ENCODE peak calls at places on chromosome 14, in nine cellular contexts. One of them, this sample, is unnamed.
A peak's percentile ranks its signal among the peaks of the same experiment; 100 is the strongest.

GRCh38 chr14:21097616-21098133 is 780 bp downstream of the ZNF219 start:
- DNase-seq in A549: no peak
- DNase-seq in AG10803: no peak
- DNase-seq in nephron progenitor cell: peak; percentile 52
- DNase-seq in right atrium auricular region: no peak
- DNase-seq in psoas muscle: no peak
- DNase-seq in astrocyte of the spinal cord: no peak
- DNase-seq in adrenal gland: peak; percentile 72
- DNase-seq in AG04450: no peak
- DNase-seq in this sample: no peak

GRCh38 chr14:37889087-37889486 is 293.7 kb downstream of the TTC6 start:
- DNase-seq in A549: no peak
- DNase-seq in AG10803: no peak
- DNase-seq in nephron progenitor cell: no peak
- DNase-seq in right atrium auricular region: no peak
- DNase-seq in psoas muscle: no peak
- DNase-seq in astrocyte of the spinal cord: peak; percentile 14
- DNase-seq in adrenal gland: peak; percentile 55
- DNase-seq in AG04450: no peak
- DNase-seq in this sample: no peak

GRCh38 chr14:94701854-94702370 is 68.0 kb downstream of the GSC start:
- DNase-seq in A549: no peak
- DNase-seq in AG10803: no peak
- DNase-seq in nephron progenitor cell: no peak
- DNase-seq in right atrium auricular region: no peak
- DNase-seq in psoas muscle: no peak
- DNase-seq in astrocyte of the spinal cord: no peak
- DNase-seq in adrenal gland: no peak
- DNase-seq in AG04450: no peak
- DNase-seq in this sample: no peak

GRCh38 chr14:77181603-77182437 is at the start of gene TMEM63C:
- DNase-seq in A549: peak; percentile 88
- DNase-seq in AG10803: no peak
- DNase-seq in nephron progenitor cell: peak; percentile 83
- DNase-seq in right atrium auricular region: peak; percentile 16
- DNase-seq in psoas muscle: no peak
- DNase-seq in astrocyte of the spinal cord: no peak
- DNase-seq in adrenal gland: peak; percentile 89
- DNase-seq in AG04450: no peak
- DNase-seq in this sample: peak; percentile 55

GRCh38 chr14:54686219-54686870 is 119.4 kb downstream of the SAMD4A start:
- DNase-seq in A549: peak; percentile 23
- DNase-seq in AG10803: peak; percentile 91
- DNase-seq in nephron progenitor cell: no peak
- DNase-seq in right atrium auricular region: peak; percentile 86
- DNase-seq in psoas muscle: peak; percentile 68
- DNase-seq in astrocyte of the spinal cord: peak; percentile 89
- DNase-seq in adrenal gland: peak; percentile 83
- DNase-seq in AG04450: peak; percentile 47
- DNase-seq in this sample: no peak

GRCh38 chr14:92688434-92689375 is 59.7 kb downstream of the LGMN start:
- DNase-seq in A549: no peak
- DNase-seq in AG10803: no peak
- DNase-seq in nephron progenitor cell: no peak
- DNase-seq in right atrium auricular region: no peak
- DNase-seq in psoas muscle: no peak
- DNase-seq in astrocyte of the spinal cord: no peak
- DNase-seq in adrenal gland: no peak
- DNase-seq in AG04450: no peak
- DNase-seq in this sample: no peak

GRCh38 chr14:73755434-73756014 is 41.3 kb upstream of the PNMA1 start:
- DNase-seq in A549: no peak
- DNase-seq in AG10803: no peak
- DNase-seq in nephron progenitor cell: no peak
- DNase-seq in right atrium auricular region: no peak
- DNase-seq in psoas muscle: no peak
- DNase-seq in astrocyte of the spinal cord: no peak
- DNase-seq in adrenal gland: no peak
- DNase-seq in AG04450: no peak
- DNase-seq in this sample: no peak

GRCh38 chr14:34027990-34028490 is 77.2 kb upstream of the EGLN3 start:
- DNase-seq in A549: no peak
- DNase-seq in AG10803: no peak
- DNase-seq in nephron progenitor cell: no peak
- DNase-seq in right atrium auricular region: no peak
- DNase-seq in psoas muscle: no peak
- DNase-seq in astrocyte of the spinal cord: no peak
- DNase-seq in adrenal gland: no peak
- DNase-seq in AG04450: no peak
- DNase-seq in this sample: no peak

GRCh38 chr14:94622653-94623421 is 10.6 kb downstream of the SERPINA3 start:
- DNase-seq in A549: no peak
- DNase-seq in AG10803: peak; percentile 11
- DNase-seq in nephron progenitor cell: no peak
- DNase-seq in right atrium auricular region: no peak
- DNase-seq in psoas muscle: no peak
- DNase-seq in astrocyte of the spinal cord: peak; percentile 33
- DNase-seq in adrenal gland: no peak
- DNase-seq in AG04450: no peak
- DNase-seq in this sample: no peak

DNA sequence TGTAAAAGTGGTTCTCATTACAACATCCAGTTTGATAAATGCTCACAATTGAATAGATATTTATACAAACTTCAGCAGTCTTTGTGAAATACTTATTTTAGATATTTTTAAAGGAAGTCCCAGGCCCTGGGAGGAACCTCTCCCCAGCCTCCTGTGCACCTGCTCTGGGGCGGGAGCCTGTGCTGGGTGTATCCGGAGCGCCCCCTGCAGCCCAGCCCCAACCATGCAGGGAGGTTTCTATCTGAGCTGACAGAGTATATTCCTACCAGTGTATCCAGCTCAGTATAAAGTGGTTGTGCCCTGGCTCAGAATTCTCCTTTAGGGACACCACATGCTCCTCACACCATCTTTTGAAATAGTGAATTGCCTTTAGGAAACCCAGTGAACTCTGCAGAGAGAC is 851.8 kb downstream of the TMEM121 start:
- DNase-seq in A549: no peak
- DNase-seq in AG10803: no peak
- DNase-seq in nephron progenitor cell: no peak
- DNase-seq in right atrium auricular region: no peak
- DNase-seq in psoas muscle: no peak
- DNase-seq in astrocyte of the spinal cord: no peak
- DNase-seq in adrenal gland: no peak
- DNase-seq in AG04450: no peak
- DNase-seq in this sample: no peak
- TF ChIP-seq CTCF in A549: no peak
- TF ChIP-seq CTCF in AG10803: no peak
- TF ChIP-seq CTCF in nephron progenitor cell: no peak
- TF ChIP-seq CTCF in right atrium auricular region: no peak
- TF ChIP-seq CTCF in psoas muscle: no peak
- TF ChIP-seq CTCF in astrocyte of the spinal cord: no peak
- TF ChIP-seq CTCF in adrenal gland: no peak
- TF ChIP-seq CTCF in AG04450: no peak
- TF ChIP-seq CTCF in this sample: no peak

GRCh38 chr14:36300337-36300736 is 20.1 kb downstream of the MBIP start:
- DNase-seq in A549: no peak
- DNase-seq in AG10803: no peak
- DNase-seq in nephron progenitor cell: no peak
- DNase-seq in right atrium auricular region: no peak
- DNase-seq in psoas muscle: no peak
- DNase-seq in astrocyte of the spinal cord: peak; percentile 10
- DNase-seq in adrenal gland: no peak
- DNase-seq in AG04450: no peak
- DNase-seq in this sample: no peak

GRCh38 chr14:36293824-36294223 is 26.6 kb downstream of the MBIP start:
- DNase-seq in A549: no peak
- DNase-seq in AG10803: peak; percentile 84
- DNase-seq in nephron progenitor cell: no peak
- DNase-seq in right atrium auricular region: no peak
- DNase-seq in psoas muscle: no peak
- DNase-seq in astrocyte of the spinal cord: no peak
- DNase-seq in adrenal gland: no peak
- DNase-seq in AG04450: no peak
- DNase-seq in this sample: no peak

GRCh38 chr14:36289954-36290353 is 30.5 kb downstream of the MBIP start:
- DNase-seq in A549: no peak
- DNase-seq in AG10803: no peak
- DNase-seq in nephron progenitor cell: no peak
- DNase-seq in right atrium auricular region: no peak
- DNase-seq in psoas muscle: no peak
- DNase-seq in astrocyte of the spinal cord: no peak
- DNase-seq in adrenal gland: no peak
- DNase-seq in AG04450: no peak
- DNase-seq in this sample: no peak

GRCh38 chr14:36295642-36296627 is 24.5 kb downstream of the MBIP start:
- DNase-seq in A549: no peak
- DNase-seq in AG10803: no peak
- DNase-seq in nephron progenitor cell: no peak
- DNase-seq in right atrium auricular region: no peak
- DNase-seq in psoas muscle: no peak
- DNase-seq in astrocyte of the spinal cord: no peak
- DNase-seq in adrenal gland: no peak
- DNase-seq in AG04450: no peak
- DNase-seq in this sample: no peak

GRCh38 chr14:36294543-36294942 is 25.9 kb downstream of the MBIP start:
- DNase-seq in A549: no peak
- DNase-seq in AG10803: no peak
- DNase-seq in nephron progenitor cell: no peak
- DNase-seq in right atrium auricular region: no peak
- DNase-seq in psoas muscle: no peak
- DNase-seq in astrocyte of the spinal cord: no peak
- DNase-seq in adrenal gland: no peak
- DNase-seq in AG04450: no peak
- DNase-seq in this sample: no peak
- TF ChIP-seq CTCF in A549: no peak
- TF ChIP-seq CTCF in AG10803: no peak
- TF ChIP-seq CTCF in nephron progenitor cell: no peak
- TF ChIP-seq CTCF in right atrium auricular region: no peak
- TF ChIP-seq CTCF in psoas muscle: no peak
- TF ChIP-seq CTCF in astrocyte of the spinal cord: no peak
- TF ChIP-seq CTCF in adrenal gland: no peak
- TF ChIP-seq CTCF in AG04450: no peak
- TF ChIP-seq CTCF in this sample: no peak

GRCh38 chr14:30826070-30826469 is 48.3 kb upstream of the COCH start:
- DNase-seq in A549: no peak
- DNase-seq in AG10803: no peak
- DNase-seq in nephron progenitor cell: no peak
- DNase-seq in right atrium auricular region: no peak
- DNase-seq in psoas muscle: no peak
- DNase-seq in astrocyte of the spinal cord: no peak
- DNase-seq in adrenal gland: no peak
- DNase-seq in AG04450: no peak
- DNase-seq in this sample: no peak
- TF ChIP-seq CTCF in A549: no peak
- TF ChIP-seq CTCF in AG10803: no peak
- TF ChIP-seq CTCF in nephron progenitor cell: no peak
- TF ChIP-seq CTCF in right atrium auricular region: no peak
- TF ChIP-seq CTCF in psoas muscle: no peak
- TF ChIP-seq CTCF in astrocyte of the spinal cord: no peak
- TF ChIP-seq CTCF in adrenal gland: no peak
- TF ChIP-seq CTCF in AG04450: no peak
- TF ChIP-seq CTCF in this sample: no peak

GRCh38 chr14:66395300-66395699 is 90.9 kb upstream of the CCDC196 start:
- DNase-seq in A549: no peak
- DNase-seq in AG10803: no peak
- DNase-seq in nephron progenitor cell: no peak
- DNase-seq in right atrium auricular region: no peak
- DNase-seq in psoas muscle: no peak
- DNase-seq in astrocyte of the spinal cord: no peak
- DNase-seq in adrenal gland: no peak
- DNase-seq in AG04450: no peak
- DNase-seq in this sample: no peak
- TF ChIP-seq CTCF in A549: no peak
- TF ChIP-seq CTCF in AG10803: no peak
- TF ChIP-seq CTCF in nephron progenitor cell: no peak
- TF ChIP-seq CTCF in right atrium auricular region: no peak
- TF ChIP-seq CTCF in psoas muscle: no peak
- TF ChIP-seq CTCF in astrocyte of the spinal cord: no peak
- TF ChIP-seq CTCF in adrenal gland: no peak
- TF ChIP-seq CTCF in AG04450: no peak
- TF ChIP-seq CTCF in this sample: no peak

DNA sequence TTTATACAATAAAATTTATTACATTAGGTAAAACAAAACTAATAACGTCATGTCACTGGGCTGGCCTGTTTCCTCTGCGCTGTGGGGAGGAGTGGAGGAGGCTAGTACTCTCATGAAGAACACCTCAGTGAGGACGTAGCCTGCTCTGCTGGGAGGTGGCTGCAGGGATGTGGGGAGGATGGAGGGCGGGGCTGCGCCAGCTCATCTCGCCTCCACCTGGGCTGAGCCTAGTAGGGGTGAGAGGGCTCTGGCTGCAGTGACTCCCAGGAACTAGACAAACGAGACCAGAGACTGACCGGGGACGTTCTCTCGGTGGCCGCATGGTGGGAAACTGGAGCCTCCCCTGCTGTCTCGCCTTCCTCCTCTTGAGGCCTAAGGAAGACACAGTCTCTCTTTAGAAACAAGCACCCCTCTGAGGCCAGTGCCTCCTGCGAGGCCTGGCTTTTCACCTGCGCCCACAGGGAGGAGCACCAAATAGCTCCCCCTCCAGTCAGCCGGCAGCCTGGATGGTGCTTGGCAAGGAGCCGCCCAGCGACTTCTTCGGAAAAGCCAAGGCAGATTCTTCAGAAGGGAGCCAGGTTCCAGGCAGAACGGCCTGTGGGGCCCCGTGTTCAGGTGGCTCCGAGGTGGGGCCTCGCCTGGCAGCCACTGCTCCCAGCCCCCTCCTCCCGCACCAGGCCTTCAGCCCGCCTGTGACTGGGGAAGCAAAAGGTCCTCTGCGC is 62.4 kb downstream of the PLEKHG3 start:
- DNase-seq in A549: no peak
- DNase-seq in AG10803: no peak
- DNase-seq in nephron progenitor cell: no peak
- DNase-seq in right atrium auricular region: no peak
- DNase-seq in psoas muscle: no peak
- DNase-seq in astrocyte of the spinal cord: no peak
- DNase-seq in adrenal gland: no peak
- DNase-seq in AG04450: no peak
- DNase-seq in this sample: no peak
- TF ChIP-seq CTCF in A549: no peak
- TF ChIP-seq CTCF in AG10803: no peak
- TF ChIP-seq CTCF in nephron progenitor cell: no peak
- TF ChIP-seq CTCF in right atrium auricular region: no peak
- TF ChIP-seq CTCF in psoas muscle: no peak
- TF ChIP-seq CTCF in astrocyte of the spinal cord: no peak
- TF ChIP-seq CTCF in adrenal gland: no peak
- TF ChIP-seq CTCF in AG04450: no peak
- TF ChIP-seq CTCF in this sample: no peak

This sample was measured in neural crest cell.